ENCODE peak calls at places on chromosomes 2 and 18, in five cellular contexts. C is activated T-cell treated with anti-CD3 and anti-CD28 coated beads, Interleukin-2, amount 50 U/mL, for 1 hour; H is posterior vena cava; R is fibroblast of lung; M is amniotic stem cell. L is an unnamed sample.

GRCh38 chr2:198706683-198707082 is 751.1 kb downstream of the SATB2 start:
- DNase-seq in C (no peak), H (no peak), R (no peak), M (no peak), L (no peak)

GRCh38 chr2:182949572-182950189 is 83.2 kb upstream of the FRZB start:
- DNase-seq in C (no peak), H (no peak), R (no peak), M (no peak), L (no peak)

GRCh38 chr2:7825591-7826312 is 856.1 kb upstream of the ID2 start:
- DNase-seq in C (no peak), H (no peak), R (no peak), M (peak; percentile 5), L (no peak)

GRCh38 chr2:207167129-207167923 is 1.6 kb upstream of the KLF7 start:
- DNase-seq in C (no peak), H (no peak), R (peak; percentile 83), M (no peak), L (no peak)

GRCh38 chr2:220279372-220279771 is 651.9 kb downstream of the SLC4A3 start:
- DNase-seq in C (no peak), H (no peak), R (peak; percentile 77), M (no peak), L (no peak)

GRCh38 chr2:176997074-176997791 is 215.4 kb upstream of the HNRNPA3 start:
- DNase-seq in C (no peak), H (no peak), R (peak; percentile 35), M (peak; percentile 7), L (no peak)

GRCh38 chr2:188032786-188033185 is 258.9 kb upstream of the GULP1 start:
- DNase-seq in C (no peak), H (no peak), R (no peak), M (no peak), L (no peak)

GRCh38 chr18:49111191-49111988 is 160.6 kb upstream of the SMAD7 start:
- DNase-seq in C (no peak), H (no peak), R (peak; percentile 42), M (no peak), L (no peak)

GRCh38 chr2:219451626-219452360 is 17.1 kb downstream of the SPEG start:
- DNase-seq in C (no peak), H (peak; percentile 91), R (peak; percentile 19), M (no peak), L (no peak)

GRCh38 chr2:63755980-63756379 is 85.7 kb upstream of the UGP2 start:
- DNase-seq in C (no peak), H (no peak), R (peak; percentile 52), M (no peak), L (no peak)

GRCh38 chr2:22209545-22209944 is 1085.8 kb downstream of the TDRD15 start:
- DNase-seq in C (no peak), H (no peak), R (no peak), M (no peak), L (no peak)

GRCh38 chr18:67478249-67478648 is 38.3 kb downstream of the DSEL start:
- DNase-seq in C (no peak), H (no peak), R (peak; percentile 33), M (no peak), L (no peak)

GRCh38 chr2:218074031-218074430 is 5.0 kb downstream of the RUFY4 start:
- DNase-seq in C (no peak), H (peak; percentile 77), R (no peak), M (no peak), L (no peak)

GRCh38 chr18:30582078-30582477 is 460.5 kb downstream of the DSC3 start:
- DNase-seq in C (no peak), H (no peak), R (no peak), M (no peak), L (no peak)

GRCh38 chr2:186714611-186715010 is 20.8 kb downstream of the FAM171B start:
- DNase-seq in C (no peak), H (no peak), R (no peak), M (no peak), L (no peak)

GRCh38 chr2:232532406-232532805 is 6.4 kb downstream of the CHRND start:
- DNase-seq in C (no peak), H (peak; percentile 48), R (no peak), M (no peak), L (no peak)

GRCh38 chr2:102968375-102968774 is 206.5 kb downstream of the TMEM182 start:
- DNase-seq in C (no peak), H (no peak), R (no peak), M (no peak), L (no peak)

GRCh38 chr2:46521215-46521683 is 41.9 kb downstream of the TMEM247 start:
- DNase-seq in C (no peak), H (peak; percentile 93), R (peak; percentile 99), M (peak; percentile 5), L (peak; percentile 80)

GRCh38 chr2:219798430-219798829 is 171.0 kb downstream of the SLC4A3 start:
- DNase-seq in C (no peak), H (no peak), R (no peak), M (no peak), L (no peak)

GRCh38 chr18:34492652-34493051 is 217.4 kb upstream of the DTNA start:
- DNase-seq in C (no peak), H (no peak), R (no peak), M (no peak), L (no peak)

GRCh38 chr2:169173876-169174275 is 104.5 kb downstream of the DHRS9 start:
- DNase-seq in C (no peak), H (no peak), R (no peak), M (no peak), L (no peak)

GRCh38 chr2:113910110-113910717 is 20.3 kb downstream of the ACTR3 start:
- DNase-seq in C (peak; percentile 62), H (no peak), R (no peak), M (no peak), L (no peak)

GRCh38 chr18:59717291-59717690 is 20.1 kb upstream of the CCBE1 start:
- DNase-seq in C (no peak), H (no peak), R (no peak), M (no peak), L (no peak)

GRCh38 chr2:181004647-181005325 is 24.4 kb downstream of the UBE2E3 start:
- DNase-seq in C (no peak), H (no peak), R (no peak), M (no peak), L (no peak)

GRCh38 chr2:165436559-165436958 is 32.9 kb upstream of the CSRNP3 start:
- DNase-seq in C (no peak), H (no peak), R (no peak), M (no peak), L (no peak)

GRCh38 chr18:6917082-6917481 is 187.6 kb downstream of the ARHGAP28 start:
- DNase-seq in C (no peak), H (no peak), R (no peak), M (no peak), L (no peak)

GRCh38 chr18:36402765-36403396 is 105.4 kb downstream of the FHOD3 start:
- DNase-seq in C (no peak), H (peak; percentile 94), R (peak; percentile 11), M (no peak), L (no peak)

GRCh38 chr18:12041561-12041960 is 52.1 kb upstream of the ANKRD62 start:
- DNase-seq in C (no peak), H (no peak), R (peak; percentile 91), M (peak; percentile 63), L (no peak)

GRCh38 chr2:190979906-190980629 is 33.9 kb downstream of the STAT1 start:
- DNase-seq in C (no peak), H (no peak), R (peak; percentile 94), M (no peak), L (peak; percentile 52)

GRCh38 chr2:203799905-203800304 is 67.7 kb upstream of the CTLA4 start:
- DNase-seq in C (no peak), H (no peak), R (no peak), M (no peak), L (no peak)

GRCh38 chr2:163374282-163374681 is 361.5 kb downstream of the FIGN start:
- DNase-seq in C (no peak), H (no peak), R (no peak), M (no peak), L (no peak)

GRCh38 chr2:30315391-30316055 is 84.2 kb downstream of the LBH start:
- DNase-seq in C (no peak), H (no peak), R (no peak), M (no peak), L (no peak)

GRCh38 chr2:109647636-109648035 is 33.5 kb downstream of the SOWAHC start:
- DNase-seq in C (no peak), H (no peak), R (no peak), M (peak; percentile 20), L (no peak)

GRCh38 chr2:74424139-74424992 is 2.8 kb downstream of the WDR54 start:
- DNase-seq in C (no peak), H (no peak), R (no peak), M (no peak), L (no peak)

L was measured in Peyer's patch.